ENCODE peak calls at places on chromosomes 16 and 17, in five cellular contexts. One of them, this sample, is unnamed.

GRCh38 chr17:81090361-81091133 is 55.6 kb downstream of the BAIAP2 start:
- DNase-seq in lower lobe of right lung: peak
- DNase-seq in heart left ventricle: peak
- DNase-seq in thoracic aorta: no peak
- DNase-seq in spleen: peak
- DNase-seq in this sample: no peak

GRCh38 chr16:81035975-81036750 is 521 bp downstream of the ATMIN start:
- DNase-seq in lower lobe of right lung: peak
- DNase-seq in heart left ventricle: peak
- DNase-seq in thoracic aorta: no peak
- DNase-seq in spleen: peak
- DNase-seq in this sample: no peak

GRCh38 chr16:10606607-10607006 is 26.2 kb upstream of the EMP2 start:
- DNase-seq in lower lobe of right lung: no peak
- DNase-seq in heart left ventricle: no peak
- DNase-seq in thoracic aorta: no peak
- DNase-seq in spleen: no peak
- DNase-seq in this sample: no peak

GRCh38 chr17:71522383-71522782 is 598.4 kb upstream of the SOX9 start:
- DNase-seq in lower lobe of right lung: no peak
- DNase-seq in heart left ventricle: no peak
- DNase-seq in thoracic aorta: no peak
- DNase-seq in spleen: no peak
- DNase-seq in this sample: no peak

GRCh38 chr17:40307001-40307690 is 1.8 kb upstream of the RARA start:
- DNase-seq in lower lobe of right lung: no peak
- DNase-seq in heart left ventricle: no peak
- DNase-seq in thoracic aorta: no peak
- DNase-seq in spleen: peak
- DNase-seq in this sample: peak

GRCh38 chr17:40341808-40342574 is 22.5 kb downstream of the GJD3 start:
- DNase-seq in lower lobe of right lung: peak
- DNase-seq in heart left ventricle: peak
- DNase-seq in thoracic aorta: no peak
- DNase-seq in spleen: peak
- DNase-seq in this sample: no peak

GRCh38 chr16:10922328-10923145 is 19.7 kb downstream of the DEXI start:
- DNase-seq in lower lobe of right lung: peak
- DNase-seq in heart left ventricle: peak
- DNase-seq in thoracic aorta: peak
- DNase-seq in spleen: peak
- DNase-seq in this sample: no peak

GRCh38 chr17:48642843-48643696 is 16.9 kb upstream of the HOXB9 start:
- DNase-seq in lower lobe of right lung: no peak
- DNase-seq in heart left ventricle: no peak
- DNase-seq in thoracic aorta: no peak
- DNase-seq in spleen: no peak
- DNase-seq in this sample: no peak

GRCh38 chr17:76909971-76910760 is 42.0 kb downstream of the MGAT5B start:
- DNase-seq in lower lobe of right lung: peak
- DNase-seq in heart left ventricle: peak
- DNase-seq in thoracic aorta: no peak
- DNase-seq in spleen: no peak
- DNase-seq in this sample: no peak

GRCh38 chr16:14456793-14457481 is 173.1 kb downstream of the PARN start:
- DNase-seq in lower lobe of right lung: no peak
- DNase-seq in heart left ventricle: no peak
- DNase-seq in thoracic aorta: no peak
- DNase-seq in spleen: no peak
- DNase-seq in this sample: no peak

GRCh38 chr17:1999557-2000251 is 25.4 kb downstream of the RTN4RL1 start:
- DNase-seq in lower lobe of right lung: no peak
- DNase-seq in heart left ventricle: peak
- DNase-seq in thoracic aorta: no peak
- DNase-seq in spleen: no peak
- DNase-seq in this sample: no peak

GRCh38 chr17:67830440-67830839 is 5.1 kb downstream of the BPTF start:
- DNase-seq in lower lobe of right lung: no peak
- DNase-seq in heart left ventricle: no peak
- DNase-seq in thoracic aorta: no peak
- DNase-seq in spleen: no peak
- DNase-seq in this sample: no peak

GRCh38 chr17:5282639-5283217 is 644 bp downstream of the RABEP1 start:
- DNase-seq in lower lobe of right lung: peak
- DNase-seq in heart left ventricle: peak
- DNase-seq in thoracic aorta: no peak
- DNase-seq in spleen: no peak
- DNase-seq in this sample: no peak

GRCh38 chr16:50279142-50279865 is 13.0 kb downstream of the ADCY7 start:
- DNase-seq in lower lobe of right lung: peak
- DNase-seq in heart left ventricle: peak
- DNase-seq in thoracic aorta: no peak
- DNase-seq in spleen: peak
- DNase-seq in this sample: no peak

GRCh38 chr16:1903220-1903574 is 15.0 kb downstream of the HS3ST6 start:
- DNase-seq in lower lobe of right lung: no peak
- DNase-seq in heart left ventricle: no peak
- DNase-seq in thoracic aorta: no peak
- DNase-seq in spleen: no peak
- DNase-seq in this sample: no peak

GRCh38 chr16:81521141-81521626 is 76.6 kb downstream of the CMIP start:
- DNase-seq in lower lobe of right lung: peak
- DNase-seq in heart left ventricle: no peak
- DNase-seq in thoracic aorta: no peak
- DNase-seq in spleen: peak
- DNase-seq in this sample: peak

GRCh38 chr16:27751676-27752075 is 201.7 kb downstream of the KATNIP start:
- DNase-seq in lower lobe of right lung: peak
- DNase-seq in heart left ventricle: no peak
- DNase-seq in thoracic aorta: no peak
- DNase-seq in spleen: no peak
- DNase-seq in this sample: no peak

GRCh38 chr17:29749045-29749825 is 126.5 kb upstream of the CORO6 start:
- DNase-seq in lower lobe of right lung: no peak
- DNase-seq in heart left ventricle: no peak
- DNase-seq in thoracic aorta: no peak
- DNase-seq in spleen: no peak
- DNase-seq in this sample: no peak

GRCh38 chr17:80256034-80256350 is 4.7 kb upstream of the RNF213 start:
- DNase-seq in lower lobe of right lung: no peak
- DNase-seq in heart left ventricle: no peak
- DNase-seq in thoracic aorta: no peak
- DNase-seq in spleen: no peak
- DNase-seq in this sample: no peak

GRCh38 chr17:4573682-4574081 is 10.6 kb upstream of the SMTNL2 start:
- DNase-seq in lower lobe of right lung: no peak
- DNase-seq in heart left ventricle: peak
- DNase-seq in thoracic aorta: no peak
- DNase-seq in spleen: peak
- DNase-seq in this sample: no peak

GRCh38 chr17:39867084-39867890 is 715 bp upstream of the ZPBP2 start:
- DNase-seq in lower lobe of right lung: no peak
- DNase-seq in heart left ventricle: no peak
- DNase-seq in thoracic aorta: no peak
- DNase-seq in spleen: peak
- DNase-seq in this sample: no peak

GRCh38 chr16:66619534-66620418 is 15.3 kb downstream of the CMTM3 start:
- DNase-seq in lower lobe of right lung: no peak
- DNase-seq in heart left ventricle: no peak
- DNase-seq in thoracic aorta: no peak
- DNase-seq in spleen: peak
- DNase-seq in this sample: no peak

GRCh38 chr17:13725286-13725990 is 123.7 kb upstream of the HS3ST3A1 start:
- DNase-seq in lower lobe of right lung: no peak
- DNase-seq in heart left ventricle: no peak
- DNase-seq in thoracic aorta: no peak
- DNase-seq in spleen: no peak
- DNase-seq in this sample: no peak

GRCh38 chr16:54930034-54930938 is at the start of gene IRX5:
- DNase-seq in lower lobe of right lung: peak
- DNase-seq in heart left ventricle: peak
- DNase-seq in thoracic aorta: peak
- DNase-seq in spleen: peak
- DNase-seq in this sample: peak

GRCh38 chr16:68711421-68712139 is 25.5 kb upstream of the CDH1 start:
- DNase-seq in lower lobe of right lung: peak
- DNase-seq in heart left ventricle: no peak
- DNase-seq in thoracic aorta: no peak
- DNase-seq in spleen: no peak
- DNase-seq in this sample: no peak

GRCh38 chr17:12597895-12598294 is 67.8 kb upstream of the MYOCD start:
- DNase-seq in lower lobe of right lung: no peak
- DNase-seq in heart left ventricle: no peak
- DNase-seq in thoracic aorta: no peak
- DNase-seq in spleen: no peak
- DNase-seq in this sample: no peak

GRCh38 chr16:85659805-85660511 is 28.8 kb downstream of the GINS2 start:
- DNase-seq in lower lobe of right lung: peak
- DNase-seq in heart left ventricle: peak
- DNase-seq in thoracic aorta: no peak
- DNase-seq in spleen: peak
- DNase-seq in this sample: peak

GRCh38 chr17:62790554-62790953 is 17.6 kb downstream of the MARCHF10 start:
- DNase-seq in lower lobe of right lung: no peak
- DNase-seq in heart left ventricle: no peak
- DNase-seq in thoracic aorta: no peak
- DNase-seq in spleen: no peak
- DNase-seq in this sample: no peak

GRCh38 chr17:9389116-9389515 is 186.5 kb downstream of the STX8 start:
- DNase-seq in lower lobe of right lung: no peak
- DNase-seq in heart left ventricle: no peak
- DNase-seq in thoracic aorta: no peak
- DNase-seq in spleen: no peak
- DNase-seq in this sample: no peak

GRCh38 chr16:80852261-80852872 is 48.0 kb upstream of the CDYL2 start:
- DNase-seq in lower lobe of right lung: no peak
- DNase-seq in heart left ventricle: no peak
- DNase-seq in thoracic aorta: no peak
- DNase-seq in spleen: no peak
- DNase-seq in this sample: no peak

GRCh38 chr17:65359016-65359415 is 202.4 kb downstream of the AXIN2 start:
- DNase-seq in lower lobe of right lung: no peak
- DNase-seq in heart left ventricle: no peak
- DNase-seq in thoracic aorta: no peak
- DNase-seq in spleen: no peak
- DNase-seq in this sample: no peak

GRCh38 chr16:86211265-86211664 is 299.1 kb upstream of the FOXF1 start:
- DNase-seq in lower lobe of right lung: no peak
- DNase-seq in heart left ventricle: no peak
- DNase-seq in thoracic aorta: no peak
- DNase-seq in spleen: no peak
- DNase-seq in this sample: peak

GRCh38 chr17:52604105-52604504 is 445.6 kb upstream of the CA10 start:
- DNase-seq in lower lobe of right lung: no peak
- DNase-seq in heart left ventricle: no peak
- DNase-seq in thoracic aorta: no peak
- DNase-seq in spleen: no peak
- DNase-seq in this sample: no peak

GRCh38 chr17:35022536-35023063 is 40.9 kb downstream of the RFFL start:
- DNase-seq in lower lobe of right lung: peak
- DNase-seq in heart left ventricle: peak
- DNase-seq in thoracic aorta: peak
- DNase-seq in spleen: peak
- DNase-seq in this sample: peak
- TF ChIP-seq CTCF in lower lobe of right lung: peak
- TF ChIP-seq CTCF in heart left ventricle: no peak
- TF ChIP-seq CTCF in thoracic aorta: peak
- TF ChIP-seq CTCF in spleen: no peak
- TF ChIP-seq CTCF in this sample: peak

GRCh38 chr17:63842540-63843386 is at the start of gene SMARCD2:
- DNase-seq in lower lobe of right lung: peak
- DNase-seq in heart left ventricle: peak
- DNase-seq in thoracic aorta: peak
- DNase-seq in spleen: peak
- DNase-seq in this sample: peak

GRCh38 chr17:63842173-63842539 is 329 bp downstream of the SMARCD2 start:
- DNase-seq in lower lobe of right lung: peak
- DNase-seq in heart left ventricle: peak
- DNase-seq in thoracic aorta: no peak
- DNase-seq in spleen: peak
- DNase-seq in this sample: no peak

GRCh38 chr17:63845509-63845908 is 3.0 kb upstream of the SMARCD2 start:
- DNase-seq in lower lobe of right lung: no peak
- DNase-seq in heart left ventricle: no peak
- DNase-seq in thoracic aorta: no peak
- DNase-seq in spleen: peak
- DNase-seq in this sample: no peak

GRCh38 chr17:63844293-63844672 is 1.8 kb upstream of the SMARCD2 start:
- DNase-seq in lower lobe of right lung: no peak
- DNase-seq in heart left ventricle: no peak
- DNase-seq in thoracic aorta: no peak
- DNase-seq in spleen: no peak
- DNase-seq in this sample: no peak

GRCh38 chr17:63843387-63844292 is 1.2 kb upstream of the SMARCD2 start:
- DNase-seq in lower lobe of right lung: peak
- DNase-seq in heart left ventricle: peak
- DNase-seq in thoracic aorta: no peak
- DNase-seq in spleen: peak
- DNase-seq in this sample: no peak
- TF ChIP-seq CTCF in lower lobe of right lung: no peak
- TF ChIP-seq CTCF in heart left ventricle: no peak
- TF ChIP-seq CTCF in thoracic aorta: no peak
- TF ChIP-seq CTCF in spleen: no peak
- TF ChIP-seq CTCF in this sample: no peak

GRCh38 chr16:75801307-75801706 is 75.0 kb upstream of the CPHXL start:
- DNase-seq in lower lobe of right lung: no peak
- DNase-seq in heart left ventricle: no peak
- DNase-seq in thoracic aorta: no peak
- DNase-seq in spleen: no peak
- DNase-seq in this sample: no peak
- TF ChIP-seq CTCF in lower lobe of right lung: no peak
- TF ChIP-seq CTCF in heart left ventricle: no peak
- TF ChIP-seq CTCF in thoracic aorta: no peak
- TF ChIP-seq CTCF in spleen: no peak
- TF ChIP-seq CTCF in this sample: peak

GRCh38 chr16:9091867-9092281 is 430 bp downstream of the HAPSTR1 start:
- DNase-seq in lower lobe of right lung: peak
- DNase-seq in heart left ventricle: peak
- DNase-seq in thoracic aorta: no peak
- DNase-seq in spleen: peak
- DNase-seq in this sample: no peak

GRCh38 chr16:9094008-9094846 is 2.8 kb downstream of the HAPSTR1 start:
- DNase-seq in lower lobe of right lung: no peak
- DNase-seq in heart left ventricle: no peak
- DNase-seq in thoracic aorta: no peak
- DNase-seq in spleen: no peak
- DNase-seq in this sample: no peak

GRCh38 chr16:9092963-9093477 is 1.6 kb downstream of the HAPSTR1 start:
- DNase-seq in lower lobe of right lung: peak
- DNase-seq in heart left ventricle: peak
- DNase-seq in thoracic aorta: no peak
- DNase-seq in spleen: peak
- DNase-seq in this sample: no peak

GRCh38 chr16:9090960-9091866 is at the start of gene HAPSTR1:
- DNase-seq in lower lobe of right lung: peak
- DNase-seq in heart left ventricle: peak
- DNase-seq in thoracic aorta: peak
- DNase-seq in spleen: peak
- DNase-seq in this sample: peak

GRCh38 chr16:9092282-9092962 is 978 bp downstream of the HAPSTR1 start:
- DNase-seq in lower lobe of right lung: peak
- DNase-seq in heart left ventricle: peak
- DNase-seq in thoracic aorta: no peak
- DNase-seq in spleen: peak
- DNase-seq in this sample: no peak
- TF ChIP-seq CTCF in lower lobe of right lung: no peak
- TF ChIP-seq CTCF in heart left ventricle: peak
- TF ChIP-seq CTCF in thoracic aorta: no peak
- TF ChIP-seq CTCF in spleen: peak
- TF ChIP-seq CTCF in this sample: peak

This sample was measured in chondrocyte.